ENCODE peak calls at places on chromosomes 13 and 19, in seven cellular contexts. W is breast epithelium, Z is astrocyte of the spinal cord, H is esophagus squamous epithelium, A is AG10803, P is right lobe of liver, U is colonic mucosa. C is an unnamed sample.

GRCh38 chr13:77584111-77584510 is 48.6 kb downstream of the SCEL start:
- DNase-seq in W (no peak), Z (peak; percentile 29), H (no peak), A (no peak), P (no peak), U (no peak), C (no peak)

GRCh38 chr13:97372929-97373328 is 61.0 kb upstream of the RAP2A start:
- DNase-seq in W (no peak), Z (no peak), H (no peak), A (no peak), P (no peak), U (no peak), C (no peak)

GRCh38 chr19:3114811-3115210 is 20.6 kb downstream of the GNA11 start:
- DNase-seq in W (no peak), Z (no peak), H (no peak), A (no peak), P (no peak), U (no peak), C (no peak)

GRCh38 chr19:11504502-11505031 is 1.1 kb downstream of the ZNF653 start:
- DNase-seq in W (no peak), Z (no peak), H (no peak), A (no peak), P (no peak), U (no peak), C (no peak)

GRCh38 chr19:44623080-44623479 is 9.7 kb downstream of the IGSF23 start:
- DNase-seq in W (no peak), Z (peak; percentile 31), H (no peak), A (peak; percentile 73), P (no peak), U (no peak), C (no peak)

GRCh38 chr19:43778651-43779050 is 2.1 kb downstream of the KCNN4 start:
- DNase-seq in W (no peak), Z (no peak), H (no peak), A (no peak), P (no peak), U (peak; percentile 54), C (no peak)

GRCh38 chr13:23321534-23322241 is 111.8 kb downstream of the SACS start:
- DNase-seq in W (no peak), Z (peak; percentile 94), H (no peak), A (peak; percentile 93), P (no peak), U (no peak), C (peak; percentile 56)

GRCh38 chr19:49231804-49232203 is 74.2 kb downstream of the TRPM4 start:
- DNase-seq in W (no peak), Z (no peak), H (no peak), A (no peak), P (no peak), U (no peak), C (no peak)

DNA sequence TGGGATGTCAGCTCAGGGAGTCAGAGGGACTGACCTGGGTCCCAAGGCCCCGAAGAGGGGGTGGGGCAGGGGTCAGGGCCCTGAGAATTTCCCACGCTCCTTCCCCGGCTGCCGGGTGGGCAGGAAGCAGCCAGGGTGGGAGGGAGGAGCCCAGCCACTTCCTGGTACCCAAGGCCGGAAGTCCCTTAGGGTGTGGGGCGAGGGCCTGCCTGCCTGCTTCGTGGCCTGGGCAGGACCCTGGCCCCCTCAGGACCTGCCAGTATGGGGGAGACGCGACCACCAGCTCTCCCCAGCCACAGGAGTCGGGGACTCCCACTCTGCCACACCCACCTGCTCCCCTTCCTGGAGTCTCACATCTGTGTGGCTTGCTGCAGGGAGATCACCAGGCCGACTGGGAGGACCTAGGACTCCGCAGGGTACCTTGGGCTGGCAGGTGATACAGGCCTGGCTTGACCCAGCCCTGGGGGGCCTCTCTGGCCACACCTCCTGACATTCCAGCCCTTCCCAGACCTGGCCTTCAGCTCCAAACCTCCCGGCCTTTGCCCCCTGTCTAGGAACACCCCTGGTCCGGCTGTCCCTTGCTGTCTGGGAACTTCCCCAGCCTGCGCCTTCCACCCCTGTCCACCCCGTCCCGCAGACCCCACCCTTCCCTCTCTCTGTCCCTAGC is 9.8 kb upstream of the CIRBP start:
- DNase-seq in W (no peak), Z (peak; percentile 58), H (no peak), A (peak; percentile 71), P (peak; percentile 89), U (peak; percentile 86), C (no peak)
- H3K4me3 ChIP-seq in W (peak overlapping the region; percentile 25), Z (no peak overlapping the region), H (peak overlapping the region; percentile 3), A (no peak overlapping the region), P (peak overlapping the region; percentile 3), U (peak overlapping the region; percentile 54), C (no peak overlapping the region)

DNA sequence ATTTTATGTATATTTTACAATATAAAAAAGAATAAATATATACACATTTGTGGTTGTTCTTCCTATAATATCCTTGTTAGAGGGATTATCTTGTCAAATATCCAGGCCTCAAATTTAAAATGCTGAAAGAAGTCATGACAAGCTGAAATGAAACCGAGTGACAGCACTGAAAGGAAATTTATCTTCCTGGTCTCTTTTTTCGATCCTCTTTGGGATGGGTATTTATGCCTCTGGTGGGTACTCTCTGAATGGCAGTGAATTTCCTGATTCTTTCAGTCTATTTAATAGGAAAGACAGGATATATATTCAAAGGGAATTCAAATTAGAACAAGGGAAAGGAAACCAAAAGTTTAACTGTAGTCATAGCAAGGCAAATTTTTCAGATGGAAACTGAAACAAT is 98.0 kb downstream of the DLEU7 start:
- DNase-seq in W (no peak), Z (no peak), H (no peak), A (no peak), P (no peak), U (no peak), C (no peak)
- TF ChIP-seq CTCF in W (no peak), Z (no peak), H (no peak), A (no peak), P (no peak), U (no peak), C (no peak)

DNA sequence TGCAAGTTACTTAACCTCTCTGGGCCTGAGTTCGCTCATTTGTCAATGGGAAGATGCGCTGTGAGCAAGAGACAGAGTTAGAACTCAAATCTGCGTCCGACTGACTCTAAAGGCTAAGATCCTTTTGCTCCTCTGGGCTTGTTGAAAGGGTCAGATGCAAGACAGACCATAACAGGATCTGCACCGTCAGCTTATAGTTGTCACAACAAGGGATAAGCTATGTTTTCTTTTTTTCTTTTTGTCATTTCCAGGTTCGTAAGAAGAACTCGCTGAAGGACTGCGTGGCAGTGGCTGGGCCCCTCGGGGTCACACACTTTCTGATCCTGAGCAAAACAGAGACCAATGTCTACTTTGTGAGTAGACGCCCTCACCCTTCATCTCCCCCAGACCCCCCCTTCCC is 1.1 kb downstream of the PPAN start:
- DNase-seq in W (no peak), Z (no peak), H (no peak), A (no peak), P (no peak), U (no peak), C (no peak)
- H3K4me3 ChIP-seq in W (peak overlapping the region; percentile 71), Z (peak overlapping the region; percentile 91), H (peak overlapping the region; percentile 53), A (peak overlapping the region; percentile 83), P (no peak overlapping the region), U (peak overlapping the region; percentile 82), C (peak overlapping the region; percentile 91)

DNA sequence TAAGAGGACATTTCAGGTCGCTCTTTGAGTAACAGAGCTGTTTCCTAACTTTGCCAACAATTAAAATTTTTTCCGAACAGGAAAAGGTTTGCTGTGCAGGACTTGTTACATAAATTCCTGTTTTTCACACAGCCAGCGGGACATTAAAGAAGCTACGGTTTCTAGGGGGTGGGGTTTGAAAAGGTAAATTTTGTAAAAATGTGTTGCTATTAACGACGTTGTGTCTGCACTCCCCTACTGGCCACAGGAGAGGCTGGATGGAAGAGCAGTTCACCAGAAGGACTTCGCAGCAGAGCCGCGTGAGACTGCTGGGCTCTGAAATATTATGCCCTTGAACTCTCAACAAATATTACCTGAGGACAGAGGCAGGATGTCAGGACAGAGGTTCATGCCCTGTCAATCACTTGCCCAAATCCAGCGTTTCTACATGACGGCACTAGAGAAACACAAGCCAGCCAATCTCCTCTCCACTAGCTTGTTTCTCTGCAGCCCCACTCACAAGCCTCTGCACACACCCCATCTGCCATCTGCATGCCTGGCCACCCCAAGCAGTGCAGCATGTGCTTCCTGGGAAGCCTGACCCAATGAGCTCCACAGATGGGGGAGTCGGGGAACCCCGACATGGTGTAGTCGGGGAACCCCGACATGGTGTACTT is 102.0 kb downstream of the FOXO1 start:
- DNase-seq in W (no peak), Z (no peak), H (no peak), A (no peak), P (no peak), U (no peak), C (no peak)
- TF ChIP-seq CTCF in W (no peak), Z (peak; percentile 17), H (no peak), A (no peak), P (peak; percentile 25), U (no peak), C (no peak)

GRCh38 chr13:99969368-99969933 is 2.1 kb downstream of the ZIC5 start:
- DNase-seq in W (no peak), Z (no peak), H (no peak), A (no peak), P (no peak), U (peak; percentile 15), C (no peak)

GRCh38 chr13:99972190-99972731 is 694 bp upstream of the ZIC5 start:
- DNase-seq in W (no peak), Z (no peak), H (no peak), A (no peak), P (no peak), U (peak; percentile 16), C (no peak)

GRCh38 chr13:99971576-99972189 is at the start of gene ZIC5:
- DNase-seq in W (no peak), Z (peak; percentile 83), H (no peak), A (no peak), P (no peak), U (peak; percentile 14), C (no peak)

GRCh38 chr13:99969934-99970760 is 1.4 kb downstream of the ZIC5 start:
- DNase-seq in W (no peak), Z (peak; percentile 57), H (no peak), A (no peak), P (no peak), U (peak; percentile 21), C (no peak)

GRCh38 chr13:99970761-99971575 is 599 bp downstream of the ZIC5 start:
- DNase-seq in W (no peak), Z (no peak), H (no peak), A (no peak), P (no peak), U (peak; percentile 17), C (no peak)
- H3K4me3 ChIP-seq in W (peak overlapping the region; percentile 39), Z (peak overlapping the region; percentile 65), H (peak overlapping the region; percentile 20), A (no peak overlapping the region), P (no peak overlapping the region), U (peak overlapping the region; percentile 19), C (peak overlapping the region; percentile 18)

DNA sequence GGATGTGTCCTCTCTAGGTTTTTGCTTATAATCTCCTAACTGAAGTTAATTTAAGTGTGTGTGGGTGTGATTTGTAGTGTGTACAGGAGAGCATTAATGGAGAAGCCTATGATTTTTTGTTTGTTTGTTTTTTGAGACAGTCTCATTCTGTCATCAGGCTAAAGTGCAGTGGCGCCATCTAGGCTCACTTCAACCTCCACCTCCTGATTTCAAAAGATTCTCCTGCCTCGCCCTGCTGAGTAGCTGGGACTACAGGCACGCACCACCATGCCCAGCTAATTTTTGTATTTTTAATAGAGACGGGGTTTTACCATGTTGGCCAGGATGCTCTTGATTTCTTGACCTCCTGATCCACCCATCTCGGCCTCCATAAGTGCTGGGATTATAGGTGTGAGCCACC is 20.6 kb downstream of the ZNF701 start:
- DNase-seq in W (no peak), Z (no peak), H (no peak), A (no peak), P (no peak), U (no peak), C (no peak)
- TF ChIP-seq CTCF in W (no peak), Z (no peak), H (no peak), A (no peak), P (no peak), U (no peak), C (peak; percentile 33)

C was measured in LNCaP clone FGC.